ENCODE peak calls at places on chromosomes 5 and 9, in five cellular contexts. One of them, this sample, is unnamed.

GRCh38 chr9:121707477-121708424 is 56.3 kb downstream of the DAB2IP start:
- DNase-seq in HFFc6: no peak
- DNase-seq in ascending aorta: no peak
- DNase-seq in lower lobe of right lung: no peak
- DNase-seq in neural crest cell: no peak
- DNase-seq in this sample: no peak

GRCh38 chr5:150498971-150499370 is 9.0 kb upstream of the NDST1 start:
- DNase-seq in lower lobe of right lung: no peak
- DNase-seq in HFFc6: no peak
- DNase-seq in neural crest cell: no peak
- DNase-seq in ascending aorta: no peak
- DNase-seq in this sample: no peak

GRCh38 chr9:111481885-111482636 is 2.1 kb downstream of the ECPAS start:
- DNase-seq in HFFc6: peak
- DNase-seq in ascending aorta: no peak
- DNase-seq in neural crest cell: no peak
- DNase-seq in lower lobe of right lung: no peak
- DNase-seq in this sample: no peak

GRCh38 chr9:4927043-4927471 is 58.0 kb upstream of the JAK2 start:
- DNase-seq in lower lobe of right lung: no peak
- DNase-seq in neural crest cell: no peak
- DNase-seq in HFFc6: no peak
- DNase-seq in ascending aorta: no peak
- DNase-seq in this sample: no peak

GRCh38 chr5:17305964-17306725 is 88.7 kb downstream of the BASP1 start:
- DNase-seq in HFFc6: peak
- DNase-seq in ascending aorta: peak
- DNase-seq in neural crest cell: no peak
- DNase-seq in lower lobe of right lung: peak
- DNase-seq in this sample: peak

GRCh38 chr9:126791406-126792230 is 13.2 kb upstream of the ZBTB43 start:
- DNase-seq in neural crest cell: no peak
- DNase-seq in lower lobe of right lung: peak
- DNase-seq in ascending aorta: peak
- DNase-seq in HFFc6: peak
- DNase-seq in this sample: no peak

GRCh38 chr9:123550012-123550411 is 194.0 kb downstream of the CRB2 start:
- DNase-seq in neural crest cell: no peak
- DNase-seq in HFFc6: no peak
- DNase-seq in lower lobe of right lung: no peak
- DNase-seq in ascending aorta: no peak
- DNase-seq in this sample: no peak

GRCh38 chr9:136328622-136329041 is 1.3 kb downstream of the GPSM1 start:
- DNase-seq in neural crest cell: peak
- DNase-seq in HFFc6: peak
- DNase-seq in ascending aorta: no peak
- DNase-seq in lower lobe of right lung: no peak
- DNase-seq in this sample: no peak

GRCh38 chr9:318646-319045 is 104.0 kb downstream of the DOCK8 start:
- DNase-seq in neural crest cell: no peak
- DNase-seq in ascending aorta: no peak
- DNase-seq in HFFc6: no peak
- DNase-seq in lower lobe of right lung: no peak
- DNase-seq in this sample: no peak

GRCh38 chr9:132877447-132877817 is 652 bp downstream of the AK8 start:
- DNase-seq in ascending aorta: no peak
- DNase-seq in neural crest cell: no peak
- DNase-seq in lower lobe of right lung: no peak
- DNase-seq in HFFc6: no peak
- DNase-seq in this sample: no peak

GRCh38 chr5:67120032-67120431 is 76.6 kb downstream of the CD180 start:
- DNase-seq in HFFc6: no peak
- DNase-seq in lower lobe of right lung: no peak
- DNase-seq in neural crest cell: no peak
- DNase-seq in ascending aorta: no peak
- DNase-seq in this sample: no peak

GRCh38 chr9:34513567-34514214 is 9.1 kb downstream of the ENHO start:
- DNase-seq in neural crest cell: no peak
- DNase-seq in lower lobe of right lung: no peak
- DNase-seq in HFFc6: no peak
- DNase-seq in ascending aorta: peak
- DNase-seq in this sample: no peak

GRCh38 chr5:178063277-178063676 is 50.1 kb upstream of the N4BP3 start:
- DNase-seq in ascending aorta: no peak
- DNase-seq in HFFc6: no peak
- DNase-seq in neural crest cell: no peak
- DNase-seq in lower lobe of right lung: no peak
- DNase-seq in this sample: no peak

GRCh38 chr9:110291921-110292575 is 35.7 kb upstream of the TXN start:
- DNase-seq in HFFc6: no peak
- DNase-seq in ascending aorta: no peak
- DNase-seq in neural crest cell: no peak
- DNase-seq in lower lobe of right lung: no peak
- DNase-seq in this sample: no peak

DNA sequence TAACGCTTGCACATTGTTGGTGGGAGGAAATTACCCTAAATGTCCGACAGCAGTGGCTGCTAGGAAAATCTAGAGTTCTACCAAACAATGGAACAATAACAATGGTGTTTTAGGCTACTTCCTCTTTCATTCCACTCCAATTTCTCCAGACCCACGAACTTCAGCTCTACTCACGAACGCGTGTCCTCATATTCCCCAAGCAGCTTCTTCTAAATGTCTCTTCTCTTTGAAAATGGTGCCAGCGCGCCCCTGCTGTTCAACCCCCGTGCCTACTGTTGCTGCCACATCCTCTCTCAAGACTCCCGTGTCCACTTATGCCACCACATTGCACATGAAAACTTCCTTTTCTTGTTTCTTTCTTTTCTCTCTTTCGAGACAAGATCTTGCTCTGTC is 25.6 kb downstream of the OR2V2 start:
- DNase-seq in neural crest cell: no peak
- DNase-seq in HFFc6: no peak
- DNase-seq in lower lobe of right lung: no peak
- DNase-seq in ascending aorta: no peak
- DNase-seq in this sample: no peak
- TF ChIP-seq CTCF in neural crest cell: peak
- TF ChIP-seq CTCF in HFFc6: no peak
- TF ChIP-seq CTCF in lower lobe of right lung: no peak
- TF ChIP-seq CTCF in ascending aorta: no peak
- TF ChIP-seq CTCF in this sample: no peak

DNA sequence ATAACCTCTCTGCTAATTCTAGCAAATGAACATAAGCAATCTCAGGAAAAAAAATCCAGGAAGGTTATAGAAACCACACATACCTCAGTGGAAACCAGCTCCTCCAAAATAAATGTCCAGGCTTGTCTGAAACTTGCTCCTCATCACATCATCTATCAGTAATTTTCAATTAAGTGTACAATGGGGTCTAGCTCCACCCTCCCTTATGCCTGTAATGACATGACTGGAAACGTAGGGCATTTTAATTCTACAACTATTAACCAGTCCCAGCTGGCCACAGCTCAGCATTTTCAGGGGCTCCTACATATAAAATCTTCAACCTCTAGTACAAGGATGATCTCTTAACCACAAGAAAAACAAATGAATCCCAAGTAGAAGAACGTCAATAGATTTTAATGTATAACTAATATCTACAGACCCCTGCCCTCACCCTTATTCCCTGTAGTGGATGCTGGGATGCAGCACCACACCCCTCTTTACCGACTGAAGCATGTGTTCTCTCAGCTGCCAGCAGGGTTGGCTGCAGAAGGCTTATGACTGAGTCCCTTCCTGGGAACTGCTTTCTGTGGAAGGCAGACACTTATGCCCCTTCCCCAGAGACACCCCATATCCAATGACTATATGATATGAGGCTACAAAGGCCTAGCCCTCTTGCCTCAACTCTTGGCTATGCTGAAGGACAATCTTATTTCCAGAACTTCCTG is 6.8 kb downstream of the TSSK1B start:
- DNase-seq in ascending aorta: no peak
- DNase-seq in neural crest cell: no peak
- DNase-seq in HFFc6: no peak
- DNase-seq in lower lobe of right lung: no peak
- DNase-seq in this sample: no peak
- TF ChIP-seq CTCF in ascending aorta: no peak
- TF ChIP-seq CTCF in neural crest cell: no peak
- TF ChIP-seq CTCF in HFFc6: no peak
- TF ChIP-seq CTCF in lower lobe of right lung: no peak
- TF ChIP-seq CTCF in this sample: no peak

GRCh38 chr5:2496126-2496525 is 255.4 kb downstream of the IRX2 start:
- DNase-seq in ascending aorta: no peak
- DNase-seq in neural crest cell: no peak
- DNase-seq in HFFc6: no peak
- DNase-seq in lower lobe of right lung: no peak
- DNase-seq in this sample: no peak
- TF ChIP-seq CTCF in ascending aorta: no peak
- TF ChIP-seq CTCF in neural crest cell: no peak
- TF ChIP-seq CTCF in HFFc6: no peak
- TF ChIP-seq CTCF in lower lobe of right lung: no peak
- TF ChIP-seq CTCF in this sample: no peak

DNA sequence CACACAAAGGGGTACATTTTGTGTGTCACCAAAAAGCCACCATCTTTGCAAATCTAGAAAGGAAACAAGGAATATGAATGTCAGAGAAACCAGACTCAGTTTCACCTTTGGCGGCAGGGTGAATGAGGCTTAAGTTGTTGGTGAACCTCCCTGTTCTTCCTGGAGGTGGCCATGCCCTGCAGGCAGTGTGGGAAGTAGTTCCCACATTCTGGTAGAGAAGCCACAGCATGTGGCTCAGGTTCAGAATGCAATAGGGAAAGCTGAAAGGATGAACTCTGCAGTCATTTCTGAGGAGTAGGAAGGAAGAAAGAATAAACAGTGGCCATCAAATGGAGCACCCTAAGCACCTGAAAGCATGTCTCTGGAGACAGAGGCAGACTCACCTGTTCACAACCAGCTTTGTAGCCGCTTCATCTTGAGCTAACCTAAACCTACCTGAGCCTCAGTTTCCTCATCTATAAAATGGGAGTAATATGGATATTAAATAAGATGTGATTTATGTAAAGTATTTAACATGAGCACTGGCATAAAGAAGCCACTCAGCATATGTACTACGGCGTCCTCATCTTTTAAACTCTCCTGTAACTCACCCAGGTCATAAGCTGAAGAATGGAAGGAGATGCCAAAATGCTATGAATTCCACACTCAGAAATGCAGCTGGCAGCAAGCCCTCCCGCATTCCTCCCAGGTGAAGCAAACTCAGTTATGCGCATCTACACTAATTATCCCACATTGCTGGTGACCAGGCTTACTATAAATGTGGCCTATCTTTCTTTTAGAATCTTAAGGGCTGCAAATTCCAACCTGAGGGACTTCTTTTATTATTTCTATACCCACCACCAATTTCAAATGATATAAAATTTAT is 86.0 kb downstream of the ZNF608 start:
- DNase-seq in HFFc6: no peak
- DNase-seq in ascending aorta: no peak
- DNase-seq in neural crest cell: no peak
- DNase-seq in lower lobe of right lung: no peak
- DNase-seq in this sample: no peak
- TF ChIP-seq CTCF in HFFc6: no peak
- TF ChIP-seq CTCF in ascending aorta: no peak
- TF ChIP-seq CTCF in neural crest cell: no peak
- TF ChIP-seq CTCF in lower lobe of right lung: no peak
- TF ChIP-seq CTCF in this sample: no peak

GRCh38 chr5:169115725-169116124 is 185.2 kb downstream of the SLIT3 start:
- DNase-seq in lower lobe of right lung: no peak
- DNase-seq in HFFc6: no peak
- DNase-seq in neural crest cell: no peak
- DNase-seq in ascending aorta: no peak
- DNase-seq in this sample: no peak

GRCh38 chr5:169121631-169122420 is 179.1 kb downstream of the SLIT3 start:
- DNase-seq in neural crest cell: no peak
- DNase-seq in ascending aorta: no peak
- DNase-seq in HFFc6: peak
- DNase-seq in lower lobe of right lung: no peak
- DNase-seq in this sample: no peak

GRCh38 chr5:169114466-169114865 is 186.5 kb downstream of the SLIT3 start:
- DNase-seq in lower lobe of right lung: no peak
- DNase-seq in HFFc6: no peak
- DNase-seq in ascending aorta: no peak
- DNase-seq in neural crest cell: no peak
- DNase-seq in this sample: no peak

GRCh38 chr5:169119287-169120048 is 181.5 kb downstream of the SLIT3 start:
- DNase-seq in ascending aorta: no peak
- DNase-seq in neural crest cell: no peak
- DNase-seq in lower lobe of right lung: no peak
- DNase-seq in HFFc6: no peak
- DNase-seq in this sample: no peak

GRCh38 chr5:169116961-169117461 is 183.9 kb downstream of the SLIT3 start:
- DNase-seq in ascending aorta: peak
- DNase-seq in HFFc6: no peak
- DNase-seq in lower lobe of right lung: no peak
- DNase-seq in neural crest cell: no peak
- DNase-seq in this sample: no peak
- TF ChIP-seq CTCF in ascending aorta: no peak
- TF ChIP-seq CTCF in HFFc6: no peak
- TF ChIP-seq CTCF in lower lobe of right lung: no peak
- TF ChIP-seq CTCF in neural crest cell: peak
- TF ChIP-seq CTCF in this sample: no peak

GRCh38 chr9:91214867-91215266 is 146.9 kb downstream of the AUH start:
- DNase-seq in neural crest cell: no peak
- DNase-seq in lower lobe of right lung: no peak
- DNase-seq in ascending aorta: no peak
- DNase-seq in HFFc6: no peak
- DNase-seq in this sample: no peak

GRCh38 chr9:91211919-91212318 is 149.8 kb downstream of the AUH start:
- DNase-seq in lower lobe of right lung: no peak
- DNase-seq in neural crest cell: no peak
- DNase-seq in HFFc6: no peak
- DNase-seq in ascending aorta: no peak
- DNase-seq in this sample: no peak

GRCh38 chr9:91212592-91213243 is 149.0 kb downstream of the AUH start:
- DNase-seq in HFFc6: no peak
- DNase-seq in lower lobe of right lung: no peak
- DNase-seq in ascending aorta: no peak
- DNase-seq in neural crest cell: no peak
- DNase-seq in this sample: no peak

GRCh38 chr9:91211414-91211813 is 150.3 kb downstream of the AUH start:
- DNase-seq in ascending aorta: no peak
- DNase-seq in lower lobe of right lung: no peak
- DNase-seq in neural crest cell: no peak
- DNase-seq in HFFc6: no peak
- DNase-seq in this sample: no peak

DNA sequence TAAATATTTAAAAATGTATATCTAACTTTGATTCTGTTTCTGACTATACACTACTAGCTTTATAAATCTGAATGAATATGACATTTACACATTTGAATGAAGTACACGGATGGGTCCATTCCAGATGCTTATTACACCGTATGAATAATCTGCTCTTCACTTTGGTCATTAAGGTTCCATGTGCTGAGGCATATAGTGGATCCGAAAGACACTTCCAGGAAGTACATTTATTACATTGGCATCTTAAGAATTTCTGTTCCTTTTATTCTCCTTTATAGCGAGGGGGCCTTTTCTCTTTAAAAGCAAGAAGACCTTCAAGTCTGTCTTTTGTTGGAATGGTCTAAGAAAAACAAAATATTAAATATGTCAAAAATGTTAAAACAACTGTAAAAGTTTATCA is 147.6 kb downstream of the AUH start:
- DNase-seq in HFFc6: peak
- DNase-seq in neural crest cell: no peak
- DNase-seq in ascending aorta: no peak
- DNase-seq in lower lobe of right lung: no peak
- DNase-seq in this sample: no peak
- TF ChIP-seq CTCF in HFFc6: no peak
- TF ChIP-seq CTCF in neural crest cell: no peak
- TF ChIP-seq CTCF in ascending aorta: no peak
- TF ChIP-seq CTCF in lower lobe of right lung: no peak
- TF ChIP-seq CTCF in this sample: no peak

This sample was measured in mesothelial cell of epicardium.